ENCODE peak calls at places on chromosomes 16 and 17, in nine cellular contexts. Q, B, W, J, Z, R, O, E and X are unnamed samples.

GRCh38 chr16:89506791-89507191 is 1.4 kb upstream of the SPG7 start:
- DNase-seq in Q (no peak), B (no peak), W (no peak), J (no peak), Z (peak), R (no peak), O (no peak), E (no peak), X (no peak)

GRCh38 chr16:30473231-30474061 is 904 bp downstream of the ITGAL start:
- DNase-seq in Q (no peak), B (no peak), W (peak), J (no peak), Z (peak), R (no peak), O (no peak), E (no peak), X (no peak)

GRCh38 chr17:47301161-47301560 is 22.6 kb upstream of the EFCAB13 start:
- DNase-seq in Q (no peak), B (no peak), W (peak), J (no peak), Z (no peak), R (no peak), O (no peak), E (no peak), X (no peak)

GRCh38 chr17:17994271-17994670 is 21.6 kb downstream of the DRC3 start:
- DNase-seq in Q (peak), B (peak), W (no peak), J (peak), Z (peak), R (peak), O (no peak), E (no peak), X (no peak)

GRCh38 chr17:53749178-53749577 is 73.5 kb upstream of the KIF2B start:
- DNase-seq in Q (no peak), B (peak), W (no peak), J (no peak), Z (no peak), R (peak), O (no peak), E (no peak), X (no peak)

GRCh38 chr16:77273815-77274214 is 74.6 kb downstream of the SYCE1L start:
- DNase-seq in Q (no peak), B (peak), W (no peak), J (no peak), Z (no peak), R (peak), O (no peak), E (no peak), X (no peak)

GRCh38 chr17:7549401-7550055 is 670 bp downstream of the TNFSF12 start:
- DNase-seq in Q (no peak), B (no peak), W (no peak), J (peak), Z (peak), R (no peak), O (no peak), E (peak), X (no peak)

GRCh38 chr17:11404431-11404830 is 163.4 kb downstream of the SHISA6 start:
- DNase-seq in Q (no peak), B (no peak), W (no peak), J (no peak), Z (no peak), R (no peak), O (no peak), E (no peak), X (no peak)

GRCh38 chr17:77281024-77281903 is 140.5 kb downstream of the SEC14L1 start:
- DNase-seq in Q (no peak), B (peak), W (peak), J (peak), Z (peak), R (peak), O (no peak), E (peak), X (peak)

GRCh38 chr17:42522263-42522790 is 13.7 kb upstream of the NAGLU start:
- DNase-seq in Q (no peak), B (no peak), W (no peak), J (peak), Z (no peak), R (no peak), O (no peak), E (no peak), X (no peak)

GRCh38 chr17:58327363-58328194 is 1.0 kb downstream of the TSPOAP1 start:
- DNase-seq in Q (no peak), B (no peak), W (no peak), J (no peak), Z (peak), R (no peak), O (no peak), E (no peak), X (peak)

GRCh38 chr16:8137581-8137980 is 452.7 kb downstream of the TMEM114 start:
- DNase-seq in Q (no peak), B (no peak), W (no peak), J (no peak), Z (no peak), R (peak), O (no peak), E (no peak), X (no peak)

GRCh38 chr16:83701494-83701893 is 106.3 kb upstream of the HSBP1 start:
- DNase-seq in Q (no peak), B (peak), W (no peak), J (peak), Z (no peak), R (peak), O (peak), E (no peak), X (no peak)

GRCh38 chr17:34892864-34893263 is 68.4 kb downstream of the CCT6B start:
- DNase-seq in Q (no peak), B (no peak), W (peak), J (peak), Z (no peak), R (peak), O (no peak), E (no peak), X (no peak)

GRCh38 chr17:29048440-29049360 is 5.8 kb downstream of the PIPOX start:
- DNase-seq in Q (no peak), B (no peak), W (no peak), J (no peak), Z (no peak), R (peak), O (no peak), E (no peak), X (no peak)

GRCh38 chr17:74307984-74308773 is 17.8 kb upstream of the KIF19 start:
- DNase-seq in Q (no peak), B (no peak), W (no peak), J (peak), Z (no peak), R (no peak), O (no peak), E (no peak), X (no peak)

GRCh38 chr17:27572665-27573064 is 58.3 kb upstream of the LGALS9 start:
- DNase-seq in Q (peak), B (no peak), W (no peak), J (no peak), Z (no peak), R (no peak), O (no peak), E (no peak), X (no peak)

GRCh38 chr16:2520784-2521577 is 810 bp downstream of the AMDHD2 start:
- DNase-seq in Q (no peak), B (no peak), W (peak), J (peak), Z (peak), R (peak), O (no peak), E (peak), X (no peak)

GRCh38 chr17:62652251-62653001 is 25.0 kb downstream of the MRC2 start:
- DNase-seq in Q (peak), B (peak), W (peak), J (peak), Z (peak), R (peak), O (no peak), E (peak), X (no peak)

GRCh38 chr17:62653831-62654829 is 26.7 kb downstream of the MRC2 start:
- DNase-seq in Q (peak), B (peak), W (peak), J (peak), Z (no peak), R (no peak), O (no peak), E (peak), X (no peak)

GRCh38 chr17:62656446-62656845 is 29.0 kb downstream of the MRC2 start:
- DNase-seq in Q (no peak), B (no peak), W (no peak), J (no peak), Z (no peak), R (no peak), O (no peak), E (no peak), X (peak)

GRCh38 chr17:62650587-62650986 is 23.1 kb downstream of the MRC2 start:
- DNase-seq in Q (no peak), B (no peak), W (no peak), J (no peak), Z (no peak), R (no peak), O (no peak), E (no peak), X (no peak)

DNA sequence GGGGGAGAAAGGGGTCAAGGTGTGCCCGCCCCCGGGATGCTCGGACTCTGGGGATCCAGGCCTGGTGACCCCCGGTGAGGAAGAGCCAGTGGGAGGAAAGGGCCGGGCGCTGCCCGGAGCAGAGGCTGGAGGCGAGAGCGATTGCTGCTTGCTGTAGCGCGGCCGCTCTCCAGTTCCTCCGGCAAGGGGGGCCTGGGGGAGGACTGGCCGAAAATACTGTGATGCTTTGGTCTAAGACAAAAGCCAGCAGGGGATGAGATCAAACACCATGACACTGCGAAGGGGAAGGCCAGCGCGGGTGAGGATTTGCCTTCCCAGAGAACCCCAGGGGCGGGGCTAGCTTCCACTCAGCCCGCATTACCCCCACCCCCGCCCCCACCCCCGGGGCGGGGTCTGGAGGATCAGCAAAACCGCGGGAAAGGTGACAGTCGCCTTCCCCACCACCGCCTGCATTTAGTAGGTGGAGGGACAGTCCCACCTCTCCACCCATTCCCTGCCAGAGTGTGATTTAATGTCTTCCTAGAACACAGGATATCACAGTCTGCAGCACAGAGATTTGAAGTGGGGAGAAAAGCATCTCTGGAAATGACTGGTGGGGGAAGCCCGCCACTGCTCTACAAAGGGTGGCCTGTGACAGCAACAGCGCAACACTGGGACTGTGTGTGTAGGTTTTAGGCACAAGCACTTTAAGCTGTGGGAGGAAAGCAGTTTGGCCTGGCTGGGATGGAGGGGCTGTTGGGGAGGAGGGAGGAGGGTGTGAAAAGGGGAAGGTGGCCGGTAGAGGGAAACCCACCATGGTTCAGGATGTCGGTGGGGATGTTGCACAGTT is 25.7 kb downstream of the MRC2 start:
- DNase-seq in Q (peak), B (peak), W (peak), J (peak), Z (peak), R (peak), O (no peak), E (peak), X (peak)
- TF ChIP-seq CTCF in Q (no peak), B (no peak), W (no peak), J (no peak), Z (no peak), R (no peak), O (no peak), E (no peak), X (no peak)

DNA sequence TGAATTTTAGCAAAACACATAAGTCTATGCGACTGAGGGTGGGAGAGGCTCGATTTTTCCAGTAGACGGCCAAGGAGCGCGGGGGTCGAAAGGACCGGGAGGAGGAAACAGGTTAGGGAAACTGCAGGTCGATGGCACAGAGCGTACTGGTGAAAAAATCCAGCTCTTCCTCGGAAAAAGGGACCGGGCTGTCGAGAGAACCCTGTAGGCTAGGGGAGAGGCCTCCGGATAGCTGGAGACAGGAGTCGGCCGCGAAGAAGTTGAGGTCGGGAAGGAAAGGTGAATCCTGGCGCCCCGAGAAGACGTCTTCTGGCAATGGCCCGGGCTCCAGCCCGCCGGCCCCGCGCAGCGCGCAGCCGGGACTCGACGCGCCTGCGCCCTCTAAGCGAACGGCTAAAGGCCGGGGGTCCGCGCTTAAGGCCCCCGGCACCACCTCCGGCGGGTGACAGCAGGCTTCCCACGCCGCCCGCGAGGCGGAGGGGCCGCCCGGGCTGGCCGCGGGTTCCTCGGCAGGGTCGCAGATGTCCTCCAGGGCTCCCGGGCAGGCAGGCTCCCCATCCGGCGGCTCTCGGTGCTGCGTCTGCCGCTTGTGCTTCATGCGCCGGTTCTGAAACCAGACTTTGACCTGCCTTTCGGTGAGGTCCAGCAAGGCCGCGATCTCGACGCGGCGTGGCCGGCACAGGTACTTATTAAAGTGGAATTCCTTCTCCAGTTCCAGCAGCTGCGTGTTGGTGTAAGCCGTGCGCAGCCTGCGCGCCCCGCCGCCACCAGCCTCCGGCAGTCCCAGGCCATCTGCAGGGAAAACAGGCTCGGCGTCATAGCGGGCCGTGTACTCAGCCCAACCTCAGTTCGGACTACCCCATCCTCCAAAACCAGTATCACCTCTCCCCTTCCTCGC is 1.7 kb downstream of the HOXB2 start:
- DNase-seq in Q (peak), B (peak), W (peak), J (peak), Z (peak), R (peak), O (no peak), E (no peak), X (no peak)
- TF ChIP-seq CTCF in Q (no peak), B (no peak), W (no peak), J (peak), Z (no peak), R (no peak), O (no peak), E (no peak), X (no peak)

GRCh38 chr16:81996664-81997529 is 14.4 kb downstream of the SDR42E1 start:
- DNase-seq in Q (peak), B (peak), W (no peak), J (peak), Z (no peak), R (peak), O (no peak), E (peak), X (no peak)

GRCh38 chr16:81997738-81998137 is 13.5 kb downstream of the SDR42E1 start:
- DNase-seq in Q (peak), B (peak), W (no peak), J (peak), Z (no peak), R (no peak), O (peak), E (no peak), X (no peak)

GRCh38 chr16:81995651-81996050 is 15.6 kb downstream of the SDR42E1 start:
- DNase-seq in Q (peak), B (no peak), W (no peak), J (no peak), Z (no peak), R (no peak), O (no peak), E (no peak), X (no peak)

DNA sequence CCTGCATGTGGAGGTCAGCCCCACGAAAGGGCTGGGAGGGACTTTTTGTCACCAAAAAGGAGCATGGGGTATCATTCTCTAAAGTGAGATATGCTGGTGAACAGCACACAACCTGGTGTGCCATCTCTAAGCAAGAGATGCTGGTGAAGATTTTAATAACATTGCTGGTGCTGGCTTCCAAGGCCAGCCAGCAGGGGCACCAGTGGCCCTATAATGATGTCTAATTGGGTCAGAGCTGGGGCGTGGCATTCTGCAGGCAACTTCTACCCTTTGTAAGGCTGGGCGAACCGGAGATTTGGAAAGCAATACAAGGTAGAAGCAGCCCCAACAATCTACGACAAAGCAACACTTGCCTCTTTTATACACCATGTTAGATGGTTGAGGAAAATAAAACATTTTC is 16.8 kb downstream of the SDR42E1 start:
- DNase-seq in Q (no peak), B (no peak), W (no peak), J (no peak), Z (no peak), R (peak), O (no peak), E (no peak), X (no peak)
- TF ChIP-seq CTCF in Q (no peak), B (no peak), W (no peak), J (no peak), Z (no peak), R (peak), O (no peak), E (no peak), X (peak)

DNA sequence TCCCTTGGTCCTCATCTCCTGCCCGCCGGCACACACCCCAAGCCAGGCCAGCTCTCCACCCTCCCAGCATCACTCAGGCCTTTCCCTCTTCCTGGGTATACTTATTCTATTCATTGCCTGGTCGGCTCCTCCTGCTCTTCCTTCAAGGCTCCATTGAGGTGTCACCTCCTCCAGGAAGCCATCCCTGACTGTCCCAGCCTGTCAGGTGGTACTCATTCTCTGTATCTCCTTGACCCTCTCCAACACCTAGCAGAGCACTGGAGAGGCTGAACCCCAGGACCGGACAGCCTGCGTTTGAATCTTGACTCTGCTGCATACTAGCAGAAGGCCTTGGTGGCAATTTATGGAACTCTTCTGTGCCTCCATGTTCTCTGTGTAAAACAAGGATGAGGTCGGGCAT is 428 bp upstream of the TNFRSF13B start:
- DNase-seq in Q (no peak), B (no peak), W (no peak), J (no peak), Z (no peak), R (no peak), O (no peak), E (no peak), X (no peak)
- TF ChIP-seq CTCF in Q (no peak), B (no peak), W (no peak), J (no peak), Z (no peak), R (no peak), O (no peak), E (no peak), X (no peak)

GRCh38 chr16:88004391-88004790 is 53.2 kb downstream of the BANP start:
- DNase-seq in Q (no peak), B (no peak), W (no peak), J (no peak), Z (no peak), R (no peak), O (no peak), E (no peak), X (no peak)

GRCh38 chr16:88003316-88003715 is 52.1 kb downstream of the BANP start:
- DNase-seq in Q (no peak), B (no peak), W (no peak), J (no peak), Z (no peak), R (no peak), O (no peak), E (no peak), X (no peak)

GRCh38 chr16:88003736-88004135 is 52.5 kb downstream of the BANP start:
- DNase-seq in Q (no peak), B (no peak), W (no peak), J (no peak), Z (no peak), R (no peak), O (no peak), E (no peak), X (no peak)

GRCh38 chr16:88005968-88006367 is 54.7 kb downstream of the BANP start:
- DNase-seq in Q (no peak), B (no peak), W (no peak), J (no peak), Z (no peak), R (no peak), O (no peak), E (no peak), X (no peak)

GRCh38 chr16:88005148-88005547 is 53.9 kb downstream of the BANP start:
- DNase-seq in Q (no peak), B (no peak), W (peak), J (no peak), Z (no peak), R (peak), O (no peak), E (no peak), X (no peak)
- TF ChIP-seq CTCF in Q (no peak), B (no peak), W (peak), J (no peak), Z (no peak), R (peak), O (peak), E (no peak), X (no peak)

GRCh38 chr16:69534720-69535119 is 31.0 kb upstream of the NFAT5 start:
- DNase-seq in Q (no peak), B (no peak), W (no peak), J (no peak), Z (no peak), R (no peak), O (no peak), E (no peak), X (no peak)

GRCh38 chr16:69535123-69536050 is 30.4 kb upstream of the NFAT5 start:
- DNase-seq in Q (peak), B (peak), W (no peak), J (no peak), Z (no peak), R (no peak), O (no peak), E (no peak), X (no peak)

GRCh38 chr16:69537706-69538080 is 28.1 kb upstream of the NFAT5 start:
- DNase-seq in Q (no peak), B (no peak), W (no peak), J (no peak), Z (no peak), R (no peak), O (no peak), E (no peak), X (no peak)

GRCh38 chr16:69531988-69532387 is 33.8 kb upstream of the NFAT5 start:
- DNase-seq in Q (no peak), B (no peak), W (no peak), J (no peak), Z (no peak), R (no peak), O (no peak), E (no peak), X (no peak)

GRCh38 chr16:69532761-69533459 is 32.9 kb upstream of the NFAT5 start:
- DNase-seq in Q (peak), B (no peak), W (no peak), J (no peak), Z (no peak), R (peak), O (no peak), E (no peak), X (no peak)
- TF ChIP-seq CTCF in Q (no peak), B (no peak), W (no peak), J (no peak), Z (no peak), R (no peak), O (no peak), E (no peak), X (no peak)